ENCODE peak calls at places on chromosomes 16 and 17, in five cellular contexts. One of them, this sample, is unnamed.

GRCh38 chr17:80063815-80064585 is 27.6 kb downstream of the CCDC40 start:
- DNase-seq in neural progenitor cell: no peak
- DNase-seq in GM23338: no peak
- DNase-seq in PC-3: peak
- DNase-seq in K562: peak
- DNase-seq in this sample: no peak

GRCh38 chr16:83045790-83046189 is 419.0 kb downstream of the CDH13 start:
- DNase-seq in neural progenitor cell: no peak
- DNase-seq in K562: no peak
- DNase-seq in PC-3: no peak
- DNase-seq in GM23338: no peak
- DNase-seq in this sample: no peak

GRCh38 chr17:48162946-48163506 is 55.5 kb downstream of the SNX11 start:
- DNase-seq in GM23338: no peak
- DNase-seq in PC-3: peak
- DNase-seq in K562: no peak
- DNase-seq in neural progenitor cell: no peak
- DNase-seq in this sample: peak

GRCh38 chr16:73040136-73040535 is 7.8 kb downstream of the ZFHX3 start:
- DNase-seq in K562: no peak
- DNase-seq in neural progenitor cell: peak
- DNase-seq in GM23338: peak
- DNase-seq in PC-3: no peak
- DNase-seq in this sample: peak

GRCh38 chr17:79622201-79622601 is 11.3 kb upstream of the RBFOX3 start:
- DNase-seq in K562: no peak
- DNase-seq in neural progenitor cell: no peak
- DNase-seq in PC-3: no peak
- DNase-seq in GM23338: no peak
- DNase-seq in this sample: no peak

GRCh38 chr17:2372180-2372579 is 28.7 kb downstream of the MNT start:
- DNase-seq in neural progenitor cell: no peak
- DNase-seq in K562: no peak
- DNase-seq in PC-3: no peak
- DNase-seq in GM23338: no peak
- DNase-seq in this sample: no peak

GRCh38 chr16:61926766-61927165 is 109.5 kb downstream of the CDH8 start:
- DNase-seq in PC-3: peak
- DNase-seq in neural progenitor cell: no peak
- DNase-seq in K562: no peak
- DNase-seq in GM23338: no peak
- DNase-seq in this sample: peak

GRCh38 chr17:812638-813204 is 30.6 kb downstream of the MRM3 start:
- DNase-seq in PC-3: no peak
- DNase-seq in GM23338: no peak
- DNase-seq in neural progenitor cell: no peak
- DNase-seq in K562: no peak
- DNase-seq in this sample: no peak

GRCh38 chr16:72763927-72764628 is 283.9 kb downstream of the ZFHX3 start:
- DNase-seq in PC-3: no peak
- DNase-seq in GM23338: no peak
- DNase-seq in neural progenitor cell: peak
- DNase-seq in K562: no peak
- DNase-seq in this sample: no peak

GRCh38 chr17:74190154-74190553 is 13.3 kb upstream of the RPL38 start:
- DNase-seq in GM23338: peak
- DNase-seq in neural progenitor cell: peak
- DNase-seq in PC-3: peak
- DNase-seq in K562: peak
- DNase-seq in this sample: peak

GRCh38 chr17:81128774-81129173 is 36.5 kb upstream of the PVALEF start:
- DNase-seq in PC-3: no peak
- DNase-seq in K562: no peak
- DNase-seq in GM23338: no peak
- DNase-seq in neural progenitor cell: no peak
- DNase-seq in this sample: no peak

GRCh38 chr17:11899494-11899893 is 97.8 kb downstream of the ZNF18 start:
- DNase-seq in neural progenitor cell: peak
- DNase-seq in GM23338: peak
- DNase-seq in PC-3: peak
- DNase-seq in K562: peak
- DNase-seq in this sample: peak

GRCh38 chr17:50993544-50993943 is 127.1 kb downstream of the SPAG9 start:
- DNase-seq in K562: no peak
- DNase-seq in neural progenitor cell: no peak
- DNase-seq in GM23338: no peak
- DNase-seq in PC-3: peak
- DNase-seq in this sample: no peak

GRCh38 chr17:40451420-40451819 is 8.2 kb downstream of the IGFBP4 start:
- DNase-seq in K562: no peak
- DNase-seq in PC-3: no peak
- DNase-seq in neural progenitor cell: no peak
- DNase-seq in GM23338: no peak
- DNase-seq in this sample: no peak

GRCh38 chr16:70691223-70692129 is 5.6 kb upstream of the MTSS2 start:
- DNase-seq in PC-3: no peak
- DNase-seq in GM23338: no peak
- DNase-seq in K562: no peak
- DNase-seq in neural progenitor cell: peak
- DNase-seq in this sample: peak

GRCh38 chr16:78654929-78655328 is 555.5 kb downstream of the WWOX start:
- DNase-seq in PC-3: no peak
- DNase-seq in neural progenitor cell: no peak
- DNase-seq in GM23338: no peak
- DNase-seq in K562: no peak
- DNase-seq in this sample: no peak

GRCh38 chr16:86277236-86277635 is 233.1 kb upstream of the FOXF1 start:
- DNase-seq in PC-3: no peak
- DNase-seq in K562: no peak
- DNase-seq in GM23338: peak
- DNase-seq in neural progenitor cell: no peak
- DNase-seq in this sample: no peak

GRCh38 chr17:10743316-10744009 is 13.6 kb upstream of the TMEM220 start:
- DNase-seq in K562: no peak
- DNase-seq in PC-3: peak
- DNase-seq in neural progenitor cell: no peak
- DNase-seq in GM23338: no peak
- DNase-seq in this sample: no peak

GRCh38 chr17:320809-321385 is 31.7 kb downstream of the RPH3AL start:
- DNase-seq in GM23338: peak
- DNase-seq in PC-3: no peak
- DNase-seq in neural progenitor cell: peak
- DNase-seq in K562: no peak
- DNase-seq in this sample: no peak

GRCh38 chr17:39271546-39271945 is 45.8 kb upstream of the STAC2 start:
- DNase-seq in PC-3: no peak
- DNase-seq in K562: no peak
- DNase-seq in GM23338: no peak
- DNase-seq in neural progenitor cell: no peak
- DNase-seq in this sample: no peak

GRCh38 chr16:90031186-90031930 is 12.1 kb upstream of the DBNDD1 start:
- DNase-seq in PC-3: no peak
- DNase-seq in neural progenitor cell: no peak
- DNase-seq in GM23338: no peak
- DNase-seq in K562: no peak
- DNase-seq in this sample: peak

GRCh38 chr16:4270595-4270994 is 2.2 kb downstream of the TFAP4 start:
- DNase-seq in PC-3: no peak
- DNase-seq in neural progenitor cell: no peak
- DNase-seq in GM23338: no peak
- DNase-seq in K562: no peak
- DNase-seq in this sample: no peak

GRCh38 chr16:4272114-4272954 is 489 bp downstream of the TFAP4 start:
- DNase-seq in PC-3: peak
- DNase-seq in GM23338: peak
- DNase-seq in neural progenitor cell: peak
- DNase-seq in K562: peak
- DNase-seq in this sample: peak

GRCh38 chr16:4273858-4274291 is 1.1 kb upstream of the TFAP4 start:
- DNase-seq in neural progenitor cell: peak
- DNase-seq in PC-3: peak
- DNase-seq in GM23338: peak
- DNase-seq in K562: no peak
- DNase-seq in this sample: peak

GRCh38 chr16:4270091-4270490 is 2.7 kb downstream of the TFAP4 start:
- DNase-seq in neural progenitor cell: no peak
- DNase-seq in GM23338: no peak
- DNase-seq in PC-3: no peak
- DNase-seq in K562: no peak
- DNase-seq in this sample: no peak

DNA sequence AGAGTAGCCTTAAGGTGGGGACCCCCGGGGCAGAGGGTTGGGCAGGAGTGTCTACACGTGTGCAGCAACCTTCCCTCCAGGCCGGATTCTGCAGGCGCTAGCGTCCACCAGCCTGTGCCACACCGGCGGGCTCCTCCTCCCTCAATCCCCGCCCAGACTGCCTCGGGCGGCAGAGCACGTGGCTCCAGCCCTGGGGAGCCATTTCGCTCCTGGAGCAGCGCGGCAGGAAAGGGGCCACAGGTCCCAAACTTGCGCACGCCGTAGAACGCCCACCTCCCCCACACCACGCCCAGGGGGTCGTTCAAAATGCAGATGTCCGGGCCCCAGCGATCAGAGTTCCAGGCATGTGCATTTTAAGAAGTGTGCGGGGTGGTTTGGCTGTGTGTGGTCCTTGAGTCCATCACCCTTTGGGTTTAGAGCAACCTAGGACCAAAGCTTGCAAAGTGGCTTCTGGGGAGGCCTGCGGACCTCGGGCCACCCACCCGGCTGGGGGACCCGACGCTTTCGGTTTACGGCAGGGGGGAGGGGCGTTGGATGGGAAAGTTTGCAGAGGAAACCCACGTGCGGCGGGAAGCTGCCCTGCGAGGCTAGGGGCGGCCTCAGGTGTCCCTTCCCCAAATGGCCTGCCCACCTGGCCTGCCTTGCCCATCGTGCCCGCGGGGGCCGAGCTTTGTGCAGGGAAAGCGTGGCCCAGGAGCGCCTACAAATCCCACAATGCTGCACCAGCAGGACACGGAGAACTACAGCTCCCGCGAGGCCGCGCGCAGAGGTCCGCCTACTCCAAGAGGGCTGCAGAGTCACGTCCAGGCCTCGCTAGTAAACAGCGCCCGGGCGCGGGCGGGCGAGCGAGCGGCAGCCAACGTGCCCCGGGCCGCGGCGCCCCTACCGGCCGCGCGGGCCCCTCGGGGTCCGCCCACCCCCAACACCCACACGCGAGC is 1.4 kb downstream of the TFAP4 start:
- DNase-seq in neural progenitor cell: peak
- DNase-seq in GM23338: peak
- DNase-seq in PC-3: peak
- DNase-seq in K562: peak
- DNase-seq in this sample: peak
- TF ChIP-seq CTCF in neural progenitor cell: peak
- TF ChIP-seq CTCF in GM23338: no peak
- TF ChIP-seq CTCF in PC-3: no peak
- TF ChIP-seq CTCF in K562: peak
- TF ChIP-seq CTCF in this sample: no peak

DNA sequence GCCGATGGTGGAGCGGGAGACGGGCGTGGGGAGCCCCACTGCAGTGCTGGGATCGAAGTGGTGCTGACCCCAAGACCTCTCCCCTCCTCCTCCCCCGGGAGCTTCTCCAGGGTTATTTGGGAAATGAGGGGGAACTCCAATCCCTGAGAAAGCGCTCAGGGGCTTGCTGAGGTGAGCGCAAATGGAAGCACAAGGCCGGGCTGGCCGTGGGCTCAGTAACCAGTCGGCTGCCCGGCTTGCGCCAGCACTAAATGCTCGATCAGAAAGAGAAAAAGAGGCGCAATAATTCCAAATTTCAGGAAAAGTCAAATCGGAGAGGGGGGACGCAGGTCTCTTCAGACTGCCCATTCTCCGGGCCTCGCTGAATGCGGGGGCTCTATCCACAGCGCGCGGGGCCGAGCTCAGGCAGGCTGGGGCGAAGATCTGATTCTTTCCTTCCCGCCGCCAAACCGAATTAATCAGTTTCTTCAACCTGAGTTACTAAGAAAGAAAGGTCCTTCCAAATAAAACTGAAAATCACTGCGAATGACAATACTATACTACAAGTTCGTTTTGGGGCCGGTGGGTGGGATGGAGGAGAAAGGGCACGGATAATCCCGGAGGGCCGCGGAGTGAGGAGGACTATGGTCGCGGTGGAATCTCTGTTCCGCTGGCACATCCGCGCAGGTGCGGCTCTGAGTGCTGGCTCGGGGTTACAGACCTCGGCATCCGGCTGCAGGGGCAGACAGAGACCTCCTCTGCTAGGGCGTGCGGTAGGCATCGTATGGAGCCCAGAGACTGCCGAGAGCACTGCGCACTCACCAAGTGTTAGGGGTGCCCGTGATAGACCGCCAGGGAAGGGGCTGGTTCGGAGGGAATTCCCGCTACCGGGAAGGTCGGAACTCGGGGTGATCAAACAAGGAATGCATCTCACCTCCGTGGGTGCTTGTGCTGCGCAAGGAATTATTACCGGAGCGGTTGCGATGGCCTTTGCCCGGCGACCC is 4.2 kb upstream of the DLX4 start:
- DNase-seq in neural progenitor cell: peak
- DNase-seq in PC-3: no peak
- DNase-seq in K562: no peak
- DNase-seq in GM23338: peak
- DNase-seq in this sample: no peak
- TF ChIP-seq EZH2 in neural progenitor cell: peak
- TF ChIP-seq EZH2 in PC-3: no peak
- TF ChIP-seq EZH2 in K562: no peak
- TF ChIP-seq EZH2 in GM23338: peak
- TF ChIP-seq EZH2 in this sample: peak

DNA sequence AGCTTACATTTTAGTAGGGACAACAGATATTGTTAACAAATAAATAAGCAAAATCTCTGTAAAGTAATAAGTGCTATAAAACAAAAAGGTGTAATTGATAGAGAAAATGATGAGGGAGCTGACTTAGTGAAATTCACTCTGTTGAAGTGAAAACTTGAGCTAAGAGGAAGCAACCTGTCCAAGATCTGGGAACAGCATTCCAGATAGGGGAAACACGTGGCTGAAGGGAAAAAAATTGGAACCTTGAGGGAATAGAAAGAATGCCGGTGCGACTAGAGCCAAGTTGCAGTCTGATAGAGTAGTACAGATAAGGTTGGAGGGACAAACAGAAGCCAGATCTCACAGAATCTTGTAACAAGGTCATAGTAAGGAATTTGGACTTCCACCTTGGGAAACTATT is 583 bp upstream of the DDX52 start:
- DNase-seq in neural progenitor cell: peak
- DNase-seq in PC-3: no peak
- DNase-seq in K562: no peak
- DNase-seq in GM23338: peak
- DNase-seq in this sample: no peak
- H3K4me3 ChIP-seq in neural progenitor cell: peak
- H3K4me3 ChIP-seq in PC-3: peak
- H3K4me3 ChIP-seq in K562: peak
- H3K4me3 ChIP-seq in GM23338: peak
- H3K4me3 ChIP-seq in this sample: peak

DNA sequence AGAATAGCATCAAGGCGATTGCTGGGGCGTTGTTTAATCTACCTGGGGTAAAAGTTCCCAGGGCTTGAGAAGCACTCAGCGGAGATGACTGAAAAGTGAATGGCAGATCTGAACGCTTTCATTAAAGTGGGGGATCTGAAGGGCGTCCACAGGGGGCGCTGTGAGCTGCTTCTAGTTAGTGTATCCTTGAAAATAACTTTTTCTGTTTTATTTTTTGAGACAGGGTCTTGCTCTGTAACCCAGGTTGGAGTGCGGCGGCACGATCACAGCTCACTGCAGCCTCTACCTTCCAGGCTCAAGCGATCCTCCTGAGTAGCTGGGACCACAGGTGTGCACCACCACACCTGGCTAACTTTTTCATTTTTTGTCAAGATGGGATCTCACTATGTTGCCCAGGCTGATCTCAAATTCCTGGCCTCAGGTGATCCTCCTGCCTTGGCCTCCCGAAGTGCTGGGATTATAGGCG is 360.4 kb downstream of the SEC14L1 start:
- DNase-seq in K562: peak
- DNase-seq in GM23338: peak
- DNase-seq in neural progenitor cell: peak
- DNase-seq in PC-3: peak
- DNase-seq in this sample: no peak
- TF ChIP-seq CTCF in K562: peak
- TF ChIP-seq CTCF in GM23338: peak
- TF ChIP-seq CTCF in neural progenitor cell: peak
- TF ChIP-seq CTCF in PC-3: peak
- TF ChIP-seq CTCF in this sample: no peak

This sample was measured in A673.